ENCODE peak calls at places on chromosomes 12 and 14, in eight cellular contexts. One of them, this sample, is unnamed.

GRCh38 chr12:71804505-71804904 is 35.1 kb upstream of the TBC1D15 start:
- DNase-seq in NCI-H345: no peak
- DNase-seq in stimulated activated CD8-positive, alpha-beta memory T cell treated with anti-CD3 and anti-CD28 coated beads, Interleukin-7, amount 100 ng/mL, for 4 hours: no peak
- DNase-seq in substantia nigra: no peak
- DNase-seq in fibroblast of lung: peak
- DNase-seq in aorta: no peak
- DNase-seq in Caco-2: peak
- DNase-seq in activated CD4-positive, CD25-positive, alpha-beta regulatory T cell treated with anti-CD3 and anti-CD28 coated beads, Interleukin-2, amount 50 U/mL, for 16 hours: no peak
- DNase-seq in this sample: no peak

GRCh38 chr12:14841761-14842160 is 1.6 kb downstream of the ART4 start:
- DNase-seq in NCI-H345: no peak
- DNase-seq in stimulated activated CD8-positive, alpha-beta memory T cell treated with anti-CD3 and anti-CD28 coated beads, Interleukin-7, amount 100 ng/mL, for 4 hours: no peak
- DNase-seq in substantia nigra: no peak
- DNase-seq in fibroblast of lung: peak
- DNase-seq in aorta: peak
- DNase-seq in Caco-2: no peak
- DNase-seq in activated CD4-positive, CD25-positive, alpha-beta regulatory T cell treated with anti-CD3 and anti-CD28 coated beads, Interleukin-2, amount 50 U/mL, for 16 hours: no peak
- DNase-seq in this sample: peak

GRCh38 chr12:103909811-103910210 is 20.4 kb upstream of the HSP90B1 start:
- DNase-seq in NCI-H345: no peak
- DNase-seq in stimulated activated CD8-positive, alpha-beta memory T cell treated with anti-CD3 and anti-CD28 coated beads, Interleukin-7, amount 100 ng/mL, for 4 hours: no peak
- DNase-seq in substantia nigra: no peak
- DNase-seq in fibroblast of lung: peak
- DNase-seq in aorta: no peak
- DNase-seq in Caco-2: no peak
- DNase-seq in activated CD4-positive, CD25-positive, alpha-beta regulatory T cell treated with anti-CD3 and anti-CD28 coated beads, Interleukin-2, amount 50 U/mL, for 16 hours: no peak
- DNase-seq in this sample: peak

GRCh38 chr14:29217813-29218450 is 451.3 kb downstream of the FOXG1 start:
- DNase-seq in NCI-H345: peak
- DNase-seq in stimulated activated CD8-positive, alpha-beta memory T cell treated with anti-CD3 and anti-CD28 coated beads, Interleukin-7, amount 100 ng/mL, for 4 hours: no peak
- DNase-seq in substantia nigra: no peak
- DNase-seq in fibroblast of lung: no peak
- DNase-seq in aorta: no peak
- DNase-seq in Caco-2: no peak
- DNase-seq in activated CD4-positive, CD25-positive, alpha-beta regulatory T cell treated with anti-CD3 and anti-CD28 coated beads, Interleukin-2, amount 50 U/mL, for 16 hours: no peak
- DNase-seq in this sample: no peak

GRCh38 chr14:47057364-47057763 is 405.8 kb upstream of the RPL10L start:
- DNase-seq in NCI-H345: no peak
- DNase-seq in stimulated activated CD8-positive, alpha-beta memory T cell treated with anti-CD3 and anti-CD28 coated beads, Interleukin-7, amount 100 ng/mL, for 4 hours: no peak
- DNase-seq in substantia nigra: no peak
- DNase-seq in fibroblast of lung: no peak
- DNase-seq in aorta: no peak
- DNase-seq in Caco-2: no peak
- DNase-seq in activated CD4-positive, CD25-positive, alpha-beta regulatory T cell treated with anti-CD3 and anti-CD28 coated beads, Interleukin-2, amount 50 U/mL, for 16 hours: no peak
- DNase-seq in this sample: no peak

GRCh38 chr14:21734457-21735074 is 60.9 kb upstream of the OR4E1 start:
- DNase-seq in NCI-H345: peak
- DNase-seq in stimulated activated CD8-positive, alpha-beta memory T cell treated with anti-CD3 and anti-CD28 coated beads, Interleukin-7, amount 100 ng/mL, for 4 hours: peak
- DNase-seq in substantia nigra: no peak
- DNase-seq in fibroblast of lung: peak
- DNase-seq in aorta: no peak
- DNase-seq in Caco-2: no peak
- DNase-seq in activated CD4-positive, CD25-positive, alpha-beta regulatory T cell treated with anti-CD3 and anti-CD28 coated beads, Interleukin-2, amount 50 U/mL, for 16 hours: peak
- DNase-seq in this sample: peak

GRCh38 chr12:116216022-116216756 is 61.3 kb downstream of the MED13L start:
- DNase-seq in NCI-H345: no peak
- DNase-seq in stimulated activated CD8-positive, alpha-beta memory T cell treated with anti-CD3 and anti-CD28 coated beads, Interleukin-7, amount 100 ng/mL, for 4 hours: no peak
- DNase-seq in substantia nigra: no peak
- DNase-seq in fibroblast of lung: no peak
- DNase-seq in aorta: no peak
- DNase-seq in Caco-2: no peak
- DNase-seq in activated CD4-positive, CD25-positive, alpha-beta regulatory T cell treated with anti-CD3 and anti-CD28 coated beads, Interleukin-2, amount 50 U/mL, for 16 hours: no peak
- DNase-seq in this sample: no peak

GRCh38 chr12:124311292-124312109 is 16.6 kb downstream of the RFLNA start:
- DNase-seq in NCI-H345: no peak
- DNase-seq in stimulated activated CD8-positive, alpha-beta memory T cell treated with anti-CD3 and anti-CD28 coated beads, Interleukin-7, amount 100 ng/mL, for 4 hours: no peak
- DNase-seq in substantia nigra: no peak
- DNase-seq in fibroblast of lung: no peak
- DNase-seq in aorta: no peak
- DNase-seq in Caco-2: no peak
- DNase-seq in activated CD4-positive, CD25-positive, alpha-beta regulatory T cell treated with anti-CD3 and anti-CD28 coated beads, Interleukin-2, amount 50 U/mL, for 16 hours: no peak
- DNase-seq in this sample: no peak

This sample was measured in amniotic epithelial cell.